ENCODE peak calls at places on chromosomes 6 and 20, in ten cellular contexts. U, C, G, N, K, X, V, P, I and J are unnamed samples.

GRCh38 chr6:4486543-4487319 is 289.5 kb upstream of the CDYL start:
- DNase-seq in N (no peak), C (no peak), P (no peak), U (peak), K (no peak), G (no peak), I (no peak), V (no peak), X (no peak), J (no peak)

GRCh38 chr20:60242836-60243520 is 284.8 kb downstream of the CDH26 start:
- DNase-seq in X (no peak), P (no peak), C (no peak), I (no peak), G (no peak), K (no peak), N (no peak), U (no peak), V (no peak), J (no peak)

GRCh38 chr20:36086767-36087166 is 67.8 kb upstream of the EPB41L1 start:
- DNase-seq in K (no peak), X (no peak), U (no peak), N (no peak), I (peak), G (no peak), C (no peak), V (no peak), P (no peak), J (no peak)

GRCh38 chr6:20021795-20022194 is 184.6 kb downstream of the ID4 start:
- DNase-seq in I (no peak), C (no peak), X (no peak), U (no peak), P (no peak), G (no peak), V (no peak), N (no peak), K (no peak), J (no peak)

GRCh38 chr6:33761922-33762629 is 15.4 kb upstream of the IP6K3 start:
- DNase-seq in X (peak), P (peak), I (peak), C (peak), K (no peak), V (peak), U (peak), N (no peak), G (peak), J (peak)

GRCh38 chr6:126228001-126228791 is 111.7 kb upstream of the CENPW start:
- DNase-seq in K (no peak), X (no peak), N (no peak), P (no peak), U (no peak), I (no peak), G (no peak), V (no peak), C (no peak), J (no peak)

GRCh38 chr6:91340998-91341397 is 754.1 kb upstream of the MAP3K7 start:
- DNase-seq in U (peak), C (no peak), V (no peak), G (no peak), X (no peak), I (no peak), P (no peak), K (no peak), N (no peak), J (no peak)

GRCh38 chr6:159969204-159969912 is 476 bp downstream of the IGF2R start:
- DNase-seq in N (no peak), X (peak), I (peak), U (peak), K (no peak), G (peak), V (no peak), P (peak), C (peak), J (no peak)

GRCh38 chr6:169571123-169571962 is 130.5 kb downstream of the WDR27 start:
- DNase-seq in K (no peak), I (no peak), P (no peak), C (no peak), X (no peak), G (no peak), V (peak), U (no peak), N (no peak), J (no peak)

GRCh38 chr20:35448788-35449373 is 6.5 kb upstream of the CEP250 start:
- DNase-seq in C (no peak), P (no peak), K (no peak), N (no peak), X (no peak), U (no peak), I (no peak), V (peak), G (no peak), J (no peak)

GRCh38 chr6:111835807-111836206 is 37.4 kb downstream of the FYN start:
- DNase-seq in V (no peak), P (no peak), K (no peak), I (no peak), X (no peak), G (no peak), C (no peak), U (no peak), N (no peak), J (no peak)

GRCh38 chr20:62914970-62915457 is 11.3 kb downstream of the DIDO1 start:
- DNase-seq in C (peak), I (peak), V (peak), X (no peak), G (peak), U (peak), P (no peak), N (no peak), K (no peak), J (no peak)

GRCh38 chr6:170223718-170224693 is 66.9 kb downstream of the DLL1 start:
- DNase-seq in X (no peak), G (no peak), C (no peak), U (no peak), N (no peak), V (no peak), K (no peak), I (peak), P (peak), J (no peak)

GRCh38 chr6:162871966-162872365 is 144.2 kb downstream of the PACRG start:
- DNase-seq in G (no peak), V (no peak), X (no peak), K (no peak), N (no peak), P (no peak), C (no peak), I (no peak), U (no peak), J (no peak)

GRCh38 chr6:130426078-130426726 is 60.4 kb downstream of the TMEM200A start:
- DNase-seq in U (no peak), V (no peak), N (no peak), G (no peak), X (no peak), I (no peak), P (no peak), C (no peak), K (no peak), J (no peak)

GRCh38 chr6:98039876-98040605 is 757.0 kb upstream of the MMS22L start:
- DNase-seq in I (peak), C (no peak), G (no peak), P (no peak), V (no peak), X (no peak), K (no peak), N (no peak), U (peak), J (no peak)

GRCh38 chr6:133166706-133167105 is 74.5 kb upstream of the EYA4 start:
- DNase-seq in N (no peak), I (no peak), X (no peak), K (no peak), C (no peak), U (no peak), P (no peak), V (no peak), G (no peak), J (no peak)

GRCh38 chr20:48209102-48209501 is 423.8 kb upstream of the SULF2 start:
- DNase-seq in U (no peak), P (no peak), K (no peak), X (no peak), C (no peak), V (no peak), I (no peak), N (no peak), G (no peak), J (no peak)

GRCh38 chr6:137530404-137530803 is 36.2 kb upstream of the OLIG3 start:
- DNase-seq in P (no peak), V (no peak), I (no peak), N (no peak), U (peak), K (no peak), C (no peak), G (no peak), X (no peak), J (no peak)
- TF ChIP-seq CTCF in P (no peak), V (no peak), I (no peak), N (no peak), U (peak), K (no peak), C (no peak), G (no peak), X (no peak), J (peak)

GRCh38 chr6:1832844-1833787 is 223.4 kb downstream of the FOXC1 start:
- DNase-seq in V (peak), P (peak), I (no peak), X (peak), C (no peak), N (no peak), K (no peak), U (no peak), G (peak), J (peak)
- H3K4me3 ChIP-seq in V (no peak), P (no peak), I (no peak), X (no peak), C (no peak), N (peak), K (peak), U (no peak), G (peak), J (no peak)

DNA sequence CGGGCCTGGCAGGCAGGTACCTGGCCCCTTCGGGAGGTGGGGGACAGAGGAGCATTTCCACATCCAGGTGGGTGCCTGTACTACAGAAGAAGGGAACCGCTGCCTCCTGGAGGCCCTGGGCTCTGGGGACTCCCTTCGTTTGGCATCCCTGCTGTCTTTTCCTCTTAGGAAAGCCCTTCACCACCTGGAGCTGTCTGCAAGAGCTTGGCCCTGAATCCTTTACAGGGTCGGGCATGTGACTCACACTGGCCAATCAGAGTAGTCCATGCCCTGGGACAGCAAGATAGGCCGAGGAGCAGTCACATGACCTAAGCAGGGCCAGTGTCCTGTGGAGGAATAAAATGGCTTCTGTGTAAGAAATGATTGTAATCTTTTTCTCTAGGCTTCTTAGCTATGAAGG is 224.9 kb downstream of the ANKRD60 start:
- DNase-seq in I (no peak), X (no peak), N (no peak), C (no peak), K (no peak), P (no peak), G (no peak), V (no peak), U (no peak), J (no peak)
- TF ChIP-seq CTCF in I (no peak), X (no peak), N (no peak), C (no peak), K (no peak), P (no peak), G (no peak), V (no peak), U (no peak), J (no peak)

DNA sequence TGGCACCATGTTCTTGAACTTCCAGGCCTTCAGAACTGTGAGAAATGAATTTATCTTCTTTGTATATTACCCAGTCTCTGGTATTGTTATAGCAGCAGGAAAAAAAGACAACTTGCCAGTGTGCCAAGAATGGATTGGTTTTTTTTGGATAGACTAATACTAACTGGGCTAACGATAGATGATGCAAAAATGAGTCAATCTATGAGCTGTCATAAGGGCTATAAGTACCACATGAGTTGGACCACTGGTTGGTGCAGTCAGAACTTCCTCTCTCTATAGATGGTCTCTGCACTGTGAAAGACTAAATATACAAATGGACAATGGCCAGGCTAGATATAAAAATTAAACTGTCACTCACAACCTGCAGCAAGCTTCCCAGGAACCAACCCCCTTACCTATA is 87.6 kb upstream of the COL21A1 start:
- DNase-seq in P (no peak), X (no peak), C (no peak), N (no peak), V (no peak), K (no peak), G (no peak), U (no peak), I (no peak), J (no peak)
- H3K4me3 ChIP-seq in P (no peak), X (no peak), C (no peak), N (no peak), V (no peak), K (no peak), G (no peak), U (no peak), I (no peak), J (no peak)

DNA sequence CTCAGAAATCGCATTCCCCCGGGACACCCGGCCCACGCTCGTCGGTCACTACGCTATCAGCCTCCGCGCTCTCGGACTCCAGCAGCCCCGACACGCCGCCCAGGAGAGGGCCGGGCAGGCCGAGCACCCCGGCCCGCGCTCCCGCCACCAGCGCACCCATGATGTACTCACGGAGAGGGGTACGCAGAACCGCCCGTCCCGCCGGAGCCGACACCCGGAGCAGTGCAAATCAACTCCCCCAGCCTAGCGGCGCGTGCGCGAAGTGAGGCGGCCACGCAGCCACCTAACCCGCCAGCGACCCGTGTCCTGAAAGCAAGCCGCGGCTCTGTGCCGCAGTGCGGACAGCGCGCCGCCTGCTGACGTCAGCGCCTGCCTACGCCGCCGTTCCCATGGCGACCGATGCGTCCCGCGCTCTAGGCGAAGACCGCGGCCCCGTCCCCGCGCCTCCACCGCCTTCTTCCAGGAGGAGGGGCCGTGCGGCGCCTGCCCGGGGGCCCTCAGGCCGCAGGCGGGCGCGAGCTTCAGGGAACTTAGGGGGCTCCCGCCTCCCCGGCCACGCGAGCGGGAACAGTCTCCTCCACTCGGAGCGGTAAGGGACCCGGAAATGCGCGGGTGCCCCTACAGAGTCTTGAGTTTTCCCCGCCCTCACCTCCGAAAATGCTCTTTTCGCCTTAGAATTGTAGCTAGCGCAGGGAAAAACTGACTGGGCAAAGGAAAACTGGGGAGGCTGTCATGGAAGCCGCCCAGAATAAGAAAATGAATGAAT is at the start of gene AHI1:
- DNase-seq in P (peak), K (peak), C (peak), G (peak), X (peak), V (peak), I (peak), U (peak), N (peak), J (peak)
- TF ChIP-seq CTCF in P (peak), K (no peak), C (no peak), G (no peak), X (no peak), V (peak), I (no peak), U (no peak), N (no peak), J (peak)